ENCODE peak calls at places on chromosomes 7 and 10, in four cellular contexts. P is hepatocyte, K is posterior cingulate gyrus, Z is CMK. S is an unnamed sample.

GRCh38 chr7:100865372-100865911 is 1.7 kb upstream of the TRIP6 start:
- DNase-seq in Z (no peak), K (no peak), P (no peak), S (no peak)

GRCh38 chr7:49228447-49228846 is 304.1 kb downstream of the CDC14C start:
- DNase-seq in P (no peak), K (no peak), Z (no peak), S (no peak)

GRCh38 chr7:136947347-136947746 is 78.9 kb downstream of the CHRM2 start:
- DNase-seq in K (no peak), P (no peak), Z (no peak), S (no peak)

GRCh38 chr10:26647602-26648244 is 49.8 kb upstream of the PDSS1 start:
- DNase-seq in P (no peak), K (no peak), Z (no peak), S (no peak)

GRCh38 chr10:15879663-15880062 is 19.4 kb upstream of the MINDY3 start:
- DNase-seq in Z (no peak), P (no peak), K (no peak), S (no peak)

GRCh38 chr10:110892602-110893001 is 20.9 kb downstream of the PDCD4 start:
- DNase-seq in Z (no peak), P (no peak), K (no peak), S (no peak)

GRCh38 chr10:82558208-82558607 is 683.2 kb downstream of the NRG3 start:
- DNase-seq in K (no peak), P (peak), Z (peak), S (no peak)

GRCh38 chr10:32338262-32338661 is 8.7 kb downstream of the EPC1 start:
- DNase-seq in Z (no peak), P (no peak), K (no peak), S (no peak)

GRCh38 chr7:55073051-55073511 is 54.3 kb downstream of the EGFR start:
- DNase-seq in K (no peak), P (no peak), Z (no peak), S (no peak)

GRCh38 chr7:112134039-112134438 is 72.2 kb downstream of the DOCK4 start:
- DNase-seq in Z (no peak), K (no peak), P (no peak), S (no peak)

GRCh38 chr7:144834516-144835165 is 1.2 kb downstream of the TPK1 start:
- DNase-seq in Z (no peak), K (no peak), P (peak), S (no peak)

GRCh38 chr10:76071638-76072317 is 640.4 kb downstream of the LRMDA start:
- DNase-seq in Z (no peak), K (no peak), P (no peak), S (no peak)

GRCh38 chr10:99331207-99331803 is 2.1 kb downstream of the CNNM1 start:
- DNase-seq in K (no peak), P (peak), Z (no peak), S (no peak)

GRCh38 chr7:51457079-51457478 is 140.5 kb upstream of the COBL start:
- DNase-seq in P (no peak), K (no peak), Z (no peak), S (no peak)

GRCh38 chr7:18064242-18064838 is 36.7 kb upstream of the PRPS1L1 start:
- DNase-seq in Z (no peak), K (no peak), P (peak), S (no peak)

GRCh38 chr10:24722131-24722675 is 1.5 kb downstream of the ARHGAP21 start:
- DNase-seq in P (no peak), Z (no peak), K (no peak), S (no peak)

GRCh38 chr7:18583305-18583704 is 87.8 kb downstream of the HDAC9 start:
- DNase-seq in K (no peak), Z (no peak), P (peak), S (no peak)

S was measured in nucleus accumbens.